ENCODE peak calls at places on chromosomes 1 and 21, in seven cellular contexts. J is esophagus squamous epithelium, H is AG10803, F is cardiac fibroblast, M is GM12865, G is foreskin fibroblast, T is body of pancreas. X is an unnamed sample.

GRCh38 chr1:175536921-175537320 is 206.5 kb downstream of the TNR start:
- DNase-seq in J (no peak), H (no peak), F (no peak), M (no peak), G (no peak), T (no peak), X (no peak)

GRCh38 chr1:14894811-14895524 is 258.6 kb upstream of the TMEM51 start:
- DNase-seq in J (no peak), H (peak; percentile 9), F (peak; percentile 14), M (no peak), G (peak; percentile 38), T (peak; percentile 56), X (no peak)

GRCh38 chr1:245245021-245245667 is 90.4 kb downstream of the KIF26B start:
- DNase-seq in J (no peak), H (no peak), F (no peak), M (no peak), G (no peak), T (peak; percentile 45), X (no peak)

GRCh38 chr1:198490224-198490623 is 50.3 kb downstream of the ATP6V1G3 start:
- DNase-seq in J (no peak), H (no peak), F (no peak), M (no peak), G (no peak), T (no peak), X (no peak)

GRCh38 chr1:41102208-41102607 is 80.7 kb upstream of the SLFNL1 start:
- DNase-seq in J (no peak), H (peak; percentile 98), F (peak; percentile 98), M (no peak), G (peak; percentile 99), T (peak; percentile 94), X (peak; percentile 97)

GRCh38 chr1:220226752-220227151 is 45.5 kb downstream of the RAB3GAP2 start:
- DNase-seq in J (no peak), H (no peak), F (no peak), M (no peak), G (no peak), T (no peak), X (no peak)

GRCh38 chr1:242187171-242187570 is 188.3 kb upstream of the MAP1LC3C start:
- DNase-seq in J (no peak), H (no peak), F (no peak), M (peak; percentile 41), G (no peak), T (no peak), X (no peak)

GRCh38 chr1:202959276-202959620 is 1.1 kb upstream of the ADIPOR1 start:
- DNase-seq in J (no peak), H (peak; percentile 25), F (no peak), M (no peak), G (peak; percentile 81), T (no peak), X (no peak)

GRCh38 chr1:41662061-41662655 is 177.7 kb upstream of the EDN2 start:
- DNase-seq in J (no peak), H (peak; percentile 81), F (peak; percentile 83), M (peak; percentile 78), G (peak; percentile 89), T (peak; percentile 58), X (peak; percentile 41)

GRCh38 chr1:234851450-234852438 is 241.8 kb upstream of the IRF2BP2 start:
- DNase-seq in J (no peak), H (no peak), F (peak; percentile 49), M (peak; percentile 72), G (peak; percentile 64), T (no peak), X (no peak)

GRCh38 chr1:207885129-207886032 is 25.5 kb downstream of the CD34 start:
- DNase-seq in J (peak; percentile 22), H (peak; percentile 88), F (peak; percentile 94), M (peak; percentile 84), G (peak; percentile 94), T (peak; percentile 89), X (peak; percentile 46)

GRCh38 chr1:245310605-245311531 is 156.1 kb downstream of the KIF26B start:
- DNase-seq in J (no peak), H (peak; percentile 68), F (peak; percentile 61), M (peak; percentile 38), G (peak; percentile 22), T (no peak), X (no peak)

GRCh38 chr1:244444854-244445253 is 6.9 kb downstream of the ADSS2 start:
- DNase-seq in J (no peak), H (no peak), F (peak; percentile 18), M (no peak), G (no peak), T (no peak), X (no peak)

GRCh38 chr1:99919221-99919620 is 50.6 kb upstream of the SLC35A3 start:
- DNase-seq in J (no peak), H (peak; percentile 8), F (peak; percentile 80), M (no peak), G (peak; percentile 12), T (no peak), X (no peak)

GRCh38 chr1:17565551-17565971 is 26.1 kb downstream of the ARHGEF10L start:
- DNase-seq in J (no peak), H (no peak), F (no peak), M (no peak), G (no peak), T (peak; percentile 40), X (no peak)

GRCh38 chr1:183757061-183757460 is 47.9 kb upstream of the RGL1 start:
- DNase-seq in J (no peak), H (peak; percentile 88), F (peak; percentile 80), M (no peak), G (peak; percentile 83), T (no peak), X (peak; percentile 80)

GRCh38 chr21:14988760-14989159 is 76.0 kb downstream of the NRIP1 start:
- DNase-seq in J (no peak), H (no peak), F (no peak), M (no peak), G (no peak), T (no peak), X (no peak)

GRCh38 chr1:156692958-156693857 is 12.2 kb downstream of the CRABP2 start:
- DNase-seq in J (no peak), H (no peak), F (no peak), M (peak; percentile 23), G (no peak), T (peak; percentile 84), X (no peak)

GRCh38 chr1:101346419-101346818 is 109.6 kb downstream of the S1PR1 start:
- DNase-seq in J (no peak), H (no peak), F (no peak), M (no peak), G (no peak), T (no peak), X (no peak)

GRCh38 chr1:12146343-12147112 is 20.3 kb upstream of the TNFRSF1B start:
- DNase-seq in J (no peak), H (no peak), F (no peak), M (peak; percentile 56), G (no peak), T (no peak), X (no peak)

GRCh38 chr1:87196110-87196509 is 132.6 kb upstream of the LMO4 start:
- DNase-seq in J (no peak), H (no peak), F (no peak), M (no peak), G (no peak), T (no peak), X (no peak)

GRCh38 chr1:205632374-205633169 is 761 bp upstream of the ELK4 start:
- DNase-seq in J (no peak), H (peak; percentile 16), F (no peak), M (no peak), G (no peak), T (no peak), X (no peak)

GRCh38 chr1:210536263-210536961 is 207.7 kb downstream of the HHAT start:
- DNase-seq in J (no peak), H (no peak), F (no peak), M (no peak), G (no peak), T (no peak), X (no peak)

GRCh38 chr1:59703226-59703917 is 111.4 kb upstream of the HOOK1 start:
- DNase-seq in J (no peak), H (peak; percentile 79), F (peak; percentile 46), M (no peak), G (peak; percentile 78), T (no peak), X (no peak)

GRCh38 chr1:91949356-91949699 is at the start of gene BRDT:
- DNase-seq in J (no peak), H (no peak), F (no peak), M (no peak), G (no peak), T (no peak), X (no peak)
- H3K4me3 ChIP-seq in J (no peak within 1 kb of the TSS), H (no peak within 1 kb of the TSS), F (no peak within 1 kb of the TSS), M (no peak within 1 kb of the TSS), G (no peak within 1 kb of the TSS), T (no peak within 1 kb of the TSS), X (no peak within 1 kb of the TSS)

GRCh38 chr1:153827168-153827964 is 52.2 kb downstream of the SLC27A3 start:
- DNase-seq in J (no peak), H (no peak), F (no peak), M (peak; percentile 40), G (no peak), T (no peak), X (no peak)
- TF ChIP-seq CTCF in J (no peak), H (no peak), F (no peak), M (no peak), G (no peak), T (no peak), X (no peak)

GRCh38 chr1:45518910-45519309 is 2.8 kb downstream of the PRDX1 start:
- DNase-seq in J (no peak), H (no peak), F (peak; percentile 34), M (peak; percentile 52), G (no peak), T (no peak), X (no peak)
- H3K4me3 ChIP-seq in J (peak overlapping the region; percentile 70), H (peak overlapping the region; percentile 3), F (peak overlapping the region; percentile 19), M (peak overlapping the region; percentile 82), G (peak overlapping the region; percentile 80), T (no peak overlapping the region), X (no peak overlapping the region)

GRCh38 chr1:67214420-67215174 is 48.3 kb downstream of the IL23R start:
- DNase-seq in J (no peak), H (peak; percentile 21), F (peak; percentile 34), M (peak; percentile 90), G (peak; percentile 60), T (peak; percentile 31), X (no peak)
- TF ChIP-seq CTCF in J (peak; percentile 57), H (peak; percentile 68), F (peak; percentile 65), M (peak; percentile 62), G (peak; percentile 67), T (peak; percentile 51), X (peak; percentile 67)

DNA sequence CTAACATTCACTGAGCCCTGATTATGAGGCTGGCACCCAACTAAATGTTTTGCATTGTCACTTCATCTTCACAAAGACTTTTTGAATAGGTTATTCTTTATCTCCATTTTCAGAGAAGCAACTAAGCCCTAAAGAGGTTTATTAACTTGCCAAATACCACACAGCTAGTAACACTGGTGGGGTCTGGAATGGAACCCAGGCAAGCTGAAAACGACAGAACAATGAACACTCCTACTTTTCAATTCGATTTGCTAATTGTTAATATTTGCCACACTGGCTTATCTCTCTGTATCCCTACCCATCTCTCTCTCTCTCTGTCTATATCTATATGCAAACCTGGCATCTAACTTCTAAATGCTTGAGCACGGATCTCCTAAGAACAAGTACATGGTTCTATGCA is 40.6 kb downstream of the MRPL39 start:
- DNase-seq in J (no peak), H (no peak), F (no peak), M (peak; percentile 46), G (no peak), T (no peak), X (no peak)
- H3K4me3 ChIP-seq in J (no peak overlapping the region), H (no peak overlapping the region), F (no peak overlapping the region), M (peak overlapping the region; percentile 97), G (no peak overlapping the region), T (no peak overlapping the region), X (no peak overlapping the region)

X was measured in AG09309.